ENCODE peak calls at places on chromosome 14, in seven cellular contexts. N is transverse colon; P is CD8-positive, alpha-beta T cell; L is effector memory CD4-positive, alpha-beta T cell; R is adrenal gland; X is endothelial cell of umbilical vein; K is heart right ventricle. Y is an unnamed sample. For H3K36me3, the result is how much of the 10 kb centered on the place peaks cover.

GRCh38 chr14:64550539-64551333 is 975 bp downstream of the PPP1R36 start:
- DNase-seq in N (no peak), P (no peak), L (no peak), R (no peak), X (no peak), K (no peak), Y (no peak)

GRCh38 chr14:32109676-32110075 is 32.6 kb downstream of the ARHGAP5 start:
- DNase-seq in N (no peak), P (no peak), L (no peak), R (no peak), X (no peak), K (no peak), Y (no peak)

GRCh38 chr14:57583396-57583795 is 89.7 kb upstream of the CCDC198 start:
- DNase-seq in N (no peak), P (no peak), L (no peak), R (no peak), X (no peak), K (no peak), Y (no peak)

GRCh38 chr14:78359581-78359980 is 189.4 kb downstream of the NRXN3 start:
- DNase-seq in N (no peak), P (no peak), L (no peak), R (no peak), X (no peak), K (no peak), Y (no peak)

GRCh38 chr14:34496007-34496678 is 34.1 kb upstream of the SPTSSA start:
- DNase-seq in N (no peak), P (no peak), L (no peak), R (peak), X (no peak), K (peak), Y (no peak)

GRCh38 chr14:56887211-56887610 is 76.9 kb upstream of the OTX2 start:
- DNase-seq in N (no peak), P (no peak), L (no peak), R (no peak), X (no peak), K (no peak), Y (no peak)

GRCh38 chr14:50961606-50962259 is 17.4 kb upstream of the PYGL start:
- DNase-seq in N (no peak), P (no peak), L (no peak), R (peak), X (peak), K (no peak), Y (peak)

GRCh38 chr14:21078287-21078686 is 8.2 kb downstream of the ARHGEF40 start:
- DNase-seq in N (no peak), P (no peak), L (no peak), R (no peak), X (no peak), K (no peak), Y (no peak)

GRCh38 chr14:92846162-92846897 is 52.2 kb downstream of the GOLGA5 start:
- DNase-seq in N (no peak), P (no peak), L (no peak), R (peak), X (peak), K (no peak), Y (peak)

GRCh38 chr14:75566321-75566720 is 12.1 kb upstream of the FLVCR2 start:
- DNase-seq in N (no peak), P (peak), L (peak), R (no peak), X (no peak), K (no peak), Y (peak)

GRCh38 chr14:77458249-77458950 is 507 bp downstream of the AHSA1 start:
- DNase-seq in N (peak), P (peak), L (peak), R (peak), X (no peak), K (no peak), Y (peak)

GRCh38 chr14:35576260-35576659 is 42.3 kb downstream of the INSM2 start:
- DNase-seq in N (no peak), P (no peak), L (no peak), R (no peak), X (peak), K (no peak), Y (peak)

GRCh38 chr14:81423504-81423903 is 23.4 kb upstream of the STON2 start:
- DNase-seq in N (no peak), P (no peak), L (no peak), R (peak), X (no peak), K (peak), Y (no peak)

GRCh38 chr14:101980700-101981099 is 16.3 kb downstream of the DYNC1H1 start:
- DNase-seq in N (peak), P (no peak), L (no peak), R (peak), X (peak), K (no peak), Y (peak)

GRCh38 chr14:62097824-62098223 is 335.6 kb downstream of the SNAPC1 start:
- DNase-seq in N (no peak), P (no peak), L (no peak), R (no peak), X (no peak), K (no peak), Y (no peak)

GRCh38 chr14:89432226-89432625 is 15.2 kb upstream of the FOXN3 start:
- DNase-seq in N (peak), P (no peak), L (no peak), R (no peak), X (no peak), K (no peak), Y (no peak)

GRCh38 chr14:32286602-32287001 is 42.5 kb upstream of the AKAP6 start:
- DNase-seq in N (no peak), P (no peak), L (no peak), R (no peak), X (no peak), K (no peak), Y (no peak)

GRCh38 chr14:39467889-39468524 is 35.8 kb upstream of the FBXO33 start:
- DNase-seq in N (no peak), P (no peak), L (no peak), R (no peak), X (peak), K (no peak), Y (peak)

GRCh38 chr14:21940887-21941855 is 267.6 kb upstream of the OR4E1 start:
- DNase-seq in N (no peak), P (peak), L (peak), R (peak), X (peak), K (no peak), Y (peak)

GRCh38 chr14:102764220-102764671 is 13.0 kb upstream of the TRAF3 start:
- DNase-seq in N (no peak), P (no peak), L (no peak), R (no peak), X (no peak), K (no peak), Y (no peak)

GRCh38 chr14:65170318-65170717 is 68.0 kb upstream of the MAX start:
- DNase-seq in N (no peak), P (no peak), L (no peak), R (no peak), X (no peak), K (no peak), Y (no peak)

GRCh38 chr14:69316449-69317391 is 56.8 kb downstream of the GALNT16 start:
- DNase-seq in N (peak), P (no peak), L (no peak), R (peak), X (peak), K (peak), Y (peak)

GRCh38 chr14:24246765-24247212 is 4.4 kb upstream of the TINF2 start:
- DNase-seq in N (peak), P (peak), L (no peak), R (no peak), X (no peak), K (no peak), Y (no peak)

GRCh38 chr14:59036134-59036533 is 152.3 kb upstream of the DAAM1 start:
- DNase-seq in N (no peak), P (no peak), L (no peak), R (no peak), X (no peak), K (no peak), Y (no peak)

GRCh38 chr14:77654001-77654431 is 37.6 kb upstream of the SPTLC2 start:
- DNase-seq in N (no peak), P (no peak), L (no peak), R (no peak), X (no peak), K (no peak), Y (no peak)

GRCh38 chr14:89337912-89338311 is 79.1 kb downstream of the FOXN3 start:
- DNase-seq in N (no peak), P (no peak), L (no peak), R (peak), X (no peak), K (no peak), Y (no peak)

GRCh38 chr14:24943024-24943423 is 106.9 kb downstream of the STXBP6 start:
- DNase-seq in N (peak), P (no peak), L (no peak), R (no peak), X (no peak), K (peak), Y (no peak)

GRCh38 chr14:55191881-55192616 is 664 bp upstream of the DLGAP5 start:
- DNase-seq in N (no peak), P (no peak), L (no peak), R (no peak), X (no peak), K (no peak), Y (peak)

GRCh38 chr14:95756127-95756526 is 42.2 kb upstream of the TCL1A start:
- DNase-seq in N (no peak), P (no peak), L (no peak), R (no peak), X (no peak), K (no peak), Y (no peak)

GRCh38 chr14:78446807-78447206 is 276.6 kb downstream of the NRXN3 start:
- DNase-seq in N (no peak), P (no peak), L (no peak), R (no peak), X (peak), K (no peak), Y (peak)

GRCh38 chr14:99420711-99421110 is 59.9 kb downstream of the SETD3 start:
- DNase-seq in N (peak), P (no peak), L (no peak), R (no peak), X (peak), K (no peak), Y (no peak)

GRCh38 chr14:96117101-96117897 is 78.1 kb downstream of the C14orf132 start:
- DNase-seq in N (no peak), P (no peak), L (no peak), R (no peak), X (no peak), K (no peak), Y (peak)

GRCh38 chr14:44412858-44413569 is 94.1 kb downstream of the FSCB start:
- DNase-seq in N (no peak), P (no peak), L (no peak), R (no peak), X (no peak), K (no peak), Y (no peak)

GRCh38 chr14:91315844-91316267 is 71.4 kb upstream of the GPR68 start:
- DNase-seq in N (peak), P (peak), L (peak), R (no peak), X (no peak), K (no peak), Y (no peak)

DNA sequence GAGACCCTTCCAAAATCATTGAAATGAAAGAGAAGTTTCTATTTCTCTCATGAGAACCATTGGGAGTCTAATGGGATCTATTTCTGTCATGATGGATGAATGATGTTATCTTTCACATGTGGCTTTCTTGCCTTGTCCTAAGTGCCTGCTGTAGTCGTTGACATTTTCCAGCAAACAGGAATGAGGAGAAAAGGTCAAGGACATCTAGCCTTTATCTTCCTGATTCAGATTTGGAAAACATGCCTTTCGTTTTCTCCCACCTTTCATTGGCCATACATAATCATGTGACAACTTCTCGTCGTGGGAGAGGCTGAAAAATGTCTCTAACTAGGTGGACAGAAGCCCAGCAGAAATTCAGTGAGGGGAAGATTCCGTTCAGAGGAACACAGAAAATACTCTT is 94.5 kb downstream of the PCNX1 start:
- DNase-seq in N (no peak), P (no peak), L (no peak), R (no peak), X (no peak), K (no peak), Y (no peak)
- H3K36me3 ChIP-seq in N (under half), P (under half), L (under half), R (under half), X (under half), K (under half), Y (under half)

GRCh38 chr14:94075008-94075407 is 6.0 kb downstream of the DDX24 start:
- DNase-seq in N (no peak), P (no peak), L (no peak), R (no peak), X (no peak), K (no peak), Y (no peak)
- H3K36me3 ChIP-seq in N (under half), P (under half), L (under half), R (under half), X (under half), K (under half), Y (under half)

DNA sequence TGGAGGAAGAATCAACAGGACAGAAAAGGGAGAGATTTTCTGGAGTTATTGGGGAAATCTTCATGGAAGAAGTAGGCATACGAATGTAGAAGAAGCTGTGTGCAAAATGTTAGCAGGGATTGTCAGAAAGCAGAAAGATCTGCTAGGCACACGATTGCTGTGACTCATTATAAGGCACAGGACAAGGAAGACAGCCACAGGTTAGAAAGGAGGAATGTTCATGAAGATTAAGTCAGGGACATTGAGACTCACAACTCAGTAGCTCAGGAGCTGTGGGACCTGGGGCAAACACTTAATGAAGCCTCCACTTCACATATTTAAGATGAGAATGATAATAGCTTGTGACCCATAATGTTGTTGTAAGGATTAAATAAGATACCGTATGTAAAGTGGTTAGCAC is 26.7 kb upstream of the RTRAF start:
- DNase-seq in N (no peak), P (no peak), L (no peak), R (no peak), X (peak), K (no peak), Y (no peak)
- H3K36me3 ChIP-seq in N (under half), P (under half), L (under half), R (under half), X (under half), K (under half), Y (under half)

GRCh38 chr14:97306785-97307246 is 509.6 kb downstream of the VRK1 start:
- DNase-seq in N (no peak), P (no peak), L (no peak), R (no peak), X (no peak), K (no peak), Y (no peak)
- H3K36me3 ChIP-seq in N (under half), P (under half), L (under half), R (under half), X (under half), K (under half), Y (under half)

GRCh38 chr14:29077916-29078315 is 311.3 kb downstream of the FOXG1 start:
- DNase-seq in N (no peak), P (no peak), L (no peak), R (no peak), X (no peak), K (no peak), Y (no peak)

GRCh38 chr14:29078810-29079522 is 312.4 kb downstream of the FOXG1 start:
- DNase-seq in N (no peak), P (no peak), L (no peak), R (no peak), X (no peak), K (no peak), Y (no peak)
- H3K36me3 ChIP-seq in N (under half), P (under half), L (under half), R (under half), X (under half), K (under half), Y (under half)

DNA sequence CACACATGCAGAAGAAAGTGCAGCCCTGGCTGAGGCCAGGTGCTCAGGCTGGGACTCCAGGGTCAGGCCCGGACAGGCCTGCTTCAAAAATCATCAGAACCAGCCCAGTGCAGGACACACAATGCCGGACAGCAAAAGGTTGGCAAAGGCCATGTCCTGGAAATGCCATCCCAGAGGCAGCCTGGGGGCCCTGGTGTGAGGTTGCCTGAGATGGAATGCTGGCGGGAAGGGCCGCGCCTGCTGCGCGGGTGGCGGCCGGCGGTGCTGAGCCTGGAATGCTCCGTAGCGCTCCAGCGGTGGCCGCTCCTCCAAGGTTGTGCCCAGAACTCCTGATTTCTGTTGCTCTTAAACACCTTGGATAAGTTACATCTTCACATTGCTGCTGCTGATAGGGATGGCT is 21.7 kb upstream of the CRIP2 start:
- DNase-seq in N (no peak), P (no peak), L (no peak), R (no peak), X (no peak), K (peak), Y (no peak)
- H3K36me3 ChIP-seq in N (under half), P (under half), L (under half), R (half or more), X (under half), K (half or more), Y (under half)

GRCh38 chr14:67576216-67576615 is 23.9 kb downstream of the PIGH start:
- DNase-seq in N (no peak), P (no peak), L (no peak), R (no peak), X (no peak), K (no peak), Y (no peak)
- H3K36me3 ChIP-seq in N (under half), P (under half), L (under half), R (under half), X (under half), K (under half), Y (under half)

DNA sequence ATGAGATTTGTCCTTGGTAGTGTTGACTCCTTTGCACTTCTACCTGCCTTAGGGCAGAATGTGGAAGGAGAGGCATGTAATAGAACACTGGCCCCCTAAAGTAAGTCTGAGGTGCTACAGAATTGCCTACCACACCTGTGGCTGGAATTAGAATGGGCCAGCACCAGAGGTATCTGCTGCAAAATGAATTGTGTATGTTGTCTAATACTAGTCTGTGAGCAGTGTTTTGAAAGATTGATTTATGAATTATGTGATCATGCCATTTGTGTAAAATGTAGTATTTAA is 5.7 kb upstream of the STYX start:
- DNase-seq in N (no peak), P (no peak), L (no peak), R (no peak), X (no peak), K (no peak), Y (no peak)
- H3K36me3 ChIP-seq in N (under half), P (under half), L (under half), R (half or more), X (under half), K (half or more), Y (under half)

DNA sequence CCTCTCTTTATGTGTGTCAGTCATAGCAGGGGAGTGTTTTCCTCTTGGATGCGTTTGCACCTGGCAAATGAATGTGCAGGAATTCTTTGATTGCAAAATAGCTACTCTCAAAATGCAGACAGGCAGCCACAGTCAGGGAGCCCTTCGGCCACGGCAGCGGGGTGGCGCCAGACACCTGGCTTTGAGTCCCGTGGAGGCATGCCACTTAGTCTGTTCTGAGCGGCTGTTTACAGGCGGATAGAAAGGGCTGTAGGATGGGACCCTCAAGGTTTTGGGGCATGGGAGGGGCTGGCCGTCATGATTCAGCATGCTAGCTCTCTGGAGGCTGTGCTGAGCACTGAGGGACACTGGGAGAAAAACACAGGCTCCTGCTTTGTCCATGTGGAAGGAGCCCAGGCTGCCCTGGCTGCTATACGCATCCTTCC is 117.1 kb downstream of the SLC25A47 start:
- DNase-seq in N (peak), P (peak), L (peak), R (peak), X (peak), K (peak), Y (peak)
- H3K36me3 ChIP-seq in N (under half), P (under half), L (under half), R (under half), X (under half), K (under half), Y (under half)

Y was measured in hepatocyte.